ENCODE peak calls at places on chromosomes 3 and 15, in ten cellular contexts. D is lower lobe of right lung, I is tibial nerve, V is cardiac muscle cell, F is colonic mucosa, X is tibial artery, B is dorsolateral prefrontal cortex, L is PC-3, P is right atrium auricular region, A is heart left ventricle. O is an unnamed sample. For H3K27me3, the result is how much of the 10 kb centered on the place peaks cover.

GRCh38 chr3:140898340-140899180 is 43.1 kb upstream of the SLC25A36 start:
- DNase-seq in D (no peak), I (no peak), V (peak), F (peak), X (no peak), B (no peak), L (peak), P (no peak), A (no peak), O (peak)

GRCh38 chr3:40617084-40617483 is 92.3 kb downstream of the ZNF621 start:
- DNase-seq in D (no peak), I (no peak), V (no peak), F (no peak), X (no peak), B (no peak), L (no peak), P (no peak), A (no peak), O (no peak)

GRCh38 chr3:70261283-70261682 is 51.2 kb downstream of the MDFIC2 start:
- DNase-seq in D (no peak), I (no peak), V (no peak), F (no peak), X (no peak), B (no peak), L (peak), P (no peak), A (no peak), O (peak)

GRCh38 chr3:7204848-7205156 is 343.9 kb downstream of the GRM7 start:
- DNase-seq in D (no peak), I (no peak), V (no peak), F (no peak), X (no peak), B (no peak), L (no peak), P (no peak), A (no peak), O (no peak)

GRCh38 chr3:85360742-85361387 is 402.1 kb downstream of the CADM2 start:
- DNase-seq in D (no peak), I (no peak), V (peak), F (peak), X (no peak), B (peak), L (peak), P (no peak), A (no peak), O (peak)

GRCh38 chr3:24137958-24138875 is 193.1 kb downstream of the NR1D2 start:
- DNase-seq in D (no peak), I (no peak), V (peak), F (no peak), X (no peak), B (no peak), L (peak), P (no peak), A (no peak), O (peak)

GRCh38 chr15:79433610-79434009 is 1.5 kb downstream of the MINAR1 start:
- DNase-seq in D (no peak), I (no peak), V (no peak), F (no peak), X (no peak), B (no peak), L (no peak), P (no peak), A (no peak), O (no peak)

GRCh38 chr15:76060098-76060989 is 559 bp downstream of the TMEM266 start:
- DNase-seq in D (no peak), I (no peak), V (no peak), F (no peak), X (no peak), B (no peak), L (no peak), P (no peak), A (no peak), O (no peak)

GRCh38 chr15:60370105-60370803 is 27.5 kb downstream of the ANXA2 start:
- DNase-seq in D (no peak), I (no peak), V (no peak), F (no peak), X (no peak), B (no peak), L (peak), P (no peak), A (no peak), O (no peak)

GRCh38 chr3:118075873-118076272 is 958.8 kb downstream of the IGSF11 start:
- DNase-seq in D (no peak), I (no peak), V (no peak), F (no peak), X (no peak), B (no peak), L (no peak), P (no peak), A (no peak), O (no peak)

GRCh38 chr15:96595951-96596350 is 265.5 kb downstream of the NR2F2 start:
- DNase-seq in D (no peak), I (no peak), V (no peak), F (no peak), X (no peak), B (no peak), L (no peak), P (no peak), A (no peak), O (no peak)

GRCh38 chr15:66430627-66431026 is 43.9 kb downstream of the MAP2K1 start:
- DNase-seq in D (no peak), I (no peak), V (no peak), F (no peak), X (no peak), B (no peak), L (no peak), P (no peak), A (no peak), O (no peak)

GRCh38 chr3:120171134-120171863 is 77.1 kb upstream of the GSK3B start:
- DNase-seq in D (no peak), I (no peak), V (no peak), F (peak), X (no peak), B (no peak), L (no peak), P (no peak), A (no peak), O (no peak)

GRCh38 chr3:138265745-138266144 is 63.9 kb downstream of the NME9 start:
- DNase-seq in D (no peak), I (no peak), V (no peak), F (no peak), X (no peak), B (no peak), L (no peak), P (no peak), A (no peak), O (no peak)

GRCh38 chr15:74281147-74282133 is 45.3 kb downstream of the CCDC33 start:
- DNase-seq in D (no peak), I (no peak), V (no peak), F (no peak), X (no peak), B (no peak), L (no peak), P (no peak), A (no peak), O (no peak)
- H3K27me3 ChIP-seq in D (under half), I (under half), V (under half), F (under half), X (under half), B (under half), L (under half), P (under half), A (under half), O (under half)

GRCh38 chr3:14113964-14114667 is 10.6 kb downstream of the CHCHD4 start:
- DNase-seq in D (no peak), I (no peak), V (no peak), F (peak), X (no peak), B (no peak), L (peak), P (no peak), A (no peak), O (no peak)
- TF ChIP-seq CTCF in D (no peak), I (no peak), V (no peak), F (no peak), X (no peak), B (peak), L (peak), P (peak), A (no peak), O (peak)

DNA sequence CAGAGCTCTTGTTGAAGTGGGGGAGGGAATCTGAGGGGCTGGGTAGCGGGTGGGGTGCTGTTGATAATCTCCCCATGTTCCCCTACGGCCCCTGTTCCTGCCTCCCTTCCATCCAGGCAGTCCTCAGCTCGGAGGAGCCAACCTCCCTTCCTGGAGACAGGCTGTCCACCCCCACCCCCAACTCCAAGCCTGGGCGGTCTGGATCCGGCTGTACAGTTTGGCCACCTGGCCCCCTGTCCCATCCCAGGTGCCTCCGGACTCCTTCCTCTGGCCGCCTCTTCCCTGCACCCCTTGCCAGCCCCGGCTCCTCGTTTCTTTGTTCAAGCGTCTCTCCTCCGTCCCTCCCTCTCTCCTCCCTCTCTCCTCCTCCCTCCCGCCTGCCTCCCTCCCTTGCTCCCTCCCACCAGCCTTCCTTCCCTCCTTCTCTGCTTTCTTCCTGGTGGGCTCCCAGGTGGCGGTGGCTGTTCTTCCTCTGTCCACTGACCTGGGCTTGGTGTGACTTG is 1.9 kb downstream of the SEMA3F start:
- DNase-seq in D (no peak), I (no peak), V (no peak), F (peak), X (no peak), B (no peak), L (no peak), P (no peak), A (no peak), O (no peak)
- H3K4me3 ChIP-seq in D (peak), I (peak), V (peak), F (peak), X (peak), B (peak), L (peak), P (peak), A (peak), O (peak)

GRCh38 chr15:51750186-51750585 is 1.2 kb upstream of the TMOD2 start:
- DNase-seq in D (no peak), I (no peak), V (no peak), F (no peak), X (no peak), B (no peak), L (no peak), P (no peak), A (no peak), O (no peak)

GRCh38 chr15:51752918-51753317 is 1.5 kb downstream of the TMOD2 start:
- DNase-seq in D (no peak), I (no peak), V (no peak), F (no peak), X (no peak), B (no peak), L (no peak), P (no peak), A (no peak), O (no peak)

GRCh38 chr15:51749307-51749706 is 2.1 kb upstream of the TMOD2 start:
- DNase-seq in D (no peak), I (no peak), V (no peak), F (no peak), X (no peak), B (no peak), L (no peak), P (no peak), A (no peak), O (no peak)

GRCh38 chr15:51751687-51752683 is 588 bp downstream of the TMOD2 start:
- DNase-seq in D (peak), I (no peak), V (peak), F (peak), X (no peak), B (peak), L (peak), P (no peak), A (no peak), O (peak)

DNA sequence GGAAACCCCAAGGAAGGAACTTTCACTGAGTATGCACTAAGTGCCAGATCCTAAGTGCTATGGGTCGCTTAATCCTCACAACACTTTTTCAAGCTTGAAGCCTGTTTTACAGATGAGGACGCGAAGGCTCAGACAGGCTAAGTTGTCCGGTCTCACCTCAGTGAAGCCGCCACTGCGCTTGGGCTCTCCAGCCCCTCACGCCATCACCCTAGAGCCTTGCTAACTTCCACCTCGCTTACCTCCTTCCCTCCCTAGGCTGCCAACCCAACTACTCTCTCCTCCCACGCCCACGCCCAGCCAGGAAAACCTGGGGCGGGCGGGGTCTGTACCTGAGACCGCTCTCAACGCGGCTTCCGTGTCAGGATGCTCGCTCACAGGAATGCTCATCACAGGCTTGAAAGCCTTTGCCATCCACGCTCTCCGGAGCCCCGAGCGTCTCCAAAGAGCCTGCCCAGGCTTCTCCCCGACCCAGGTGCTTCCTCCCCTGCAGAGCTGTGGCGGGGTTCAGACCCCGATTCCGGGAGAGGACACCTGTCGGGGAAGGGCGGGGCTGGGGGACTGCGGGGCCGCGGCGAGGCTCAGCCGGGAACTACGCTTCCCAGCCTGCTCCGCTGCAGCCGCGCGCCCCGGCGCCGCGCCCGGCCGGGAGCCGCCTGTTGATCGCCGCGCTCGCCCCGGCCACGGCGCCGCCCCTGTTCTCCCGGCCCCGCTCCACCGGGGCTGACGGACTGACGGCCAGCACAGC is at the start of gene TMOD2:
- DNase-seq in D (peak), I (no peak), V (peak), F (peak), X (peak), B (peak), L (peak), P (no peak), A (peak), O (peak)
- H3K27me3 ChIP-seq in D (under half), I (under half), V (half or more), F (under half), X (under half), B (under half), L (under half), P (under half), A (under half), O (under half)

GRCh38 chr3:22704571-22705354 is 498.4 kb upstream of the UBE2E2 start:
- DNase-seq in D (no peak), I (no peak), V (no peak), F (no peak), X (no peak), B (no peak), L (no peak), P (no peak), A (no peak), O (no peak)
- TF ChIP-seq CTCF in D (no peak), I (no peak), V (no peak), F (no peak), X (no peak), B (no peak), L (peak), P (no peak), A (no peak), O (no peak)

DNA sequence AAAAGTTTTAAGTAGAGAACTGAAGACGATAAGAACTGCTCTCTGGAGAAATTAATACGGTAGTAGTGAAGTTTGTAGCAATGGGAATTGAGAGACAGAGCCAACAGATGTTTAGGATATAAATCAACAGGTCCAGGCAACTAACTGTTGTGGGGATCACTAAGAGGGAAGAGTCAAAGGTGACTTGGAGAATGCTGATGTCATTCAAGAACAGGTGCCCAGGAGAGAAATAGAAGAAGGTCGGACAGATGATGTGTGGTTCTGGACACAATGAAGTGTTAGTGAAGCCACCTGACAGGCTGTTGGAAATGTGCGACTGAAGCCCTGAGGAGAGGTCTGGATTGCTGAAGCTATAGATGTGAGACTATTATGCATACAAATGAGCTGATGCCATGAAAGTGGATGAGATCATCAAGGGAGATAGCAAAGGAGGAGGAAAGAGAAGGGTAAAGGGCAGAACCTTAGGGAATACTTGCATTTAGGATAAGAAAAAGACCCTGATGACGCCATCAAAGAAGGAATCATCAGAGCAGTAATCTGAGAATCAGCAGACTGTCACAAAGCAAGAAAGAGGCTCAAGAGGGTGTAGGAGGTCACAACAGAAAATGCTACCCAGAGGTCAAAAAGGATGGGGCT is 183.7 kb downstream of the FRMD5 start:
- DNase-seq in D (no peak), I (no peak), V (no peak), F (no peak), X (no peak), B (no peak), L (no peak), P (no peak), A (no peak), O (no peak)
- H3K4me3 ChIP-seq in D (no peak), I (no peak), V (no peak), F (no peak), X (no peak), B (no peak), L (no peak), P (no peak), A (no peak), O (no peak)

GRCh38 chr15:89404023-89404422 is 69.4 kb upstream of the POLG start:
- DNase-seq in D (no peak), I (no peak), V (no peak), F (no peak), X (no peak), B (no peak), L (no peak), P (no peak), A (no peak), O (no peak)

GRCh38 chr15:89400997-89401590 is 66.5 kb upstream of the POLG start:
- DNase-seq in D (no peak), I (no peak), V (no peak), F (no peak), X (no peak), B (no peak), L (no peak), P (no peak), A (no peak), O (no peak)

GRCh38 chr15:89400121-89400996 is 65.7 kb upstream of the POLG start:
- DNase-seq in D (no peak), I (no peak), V (no peak), F (no peak), X (no peak), B (no peak), L (no peak), P (no peak), A (no peak), O (no peak)

GRCh38 chr15:89401636-89402252 is 67.1 kb upstream of the POLG start:
- DNase-seq in D (no peak), I (no peak), V (no peak), F (no peak), X (no peak), B (no peak), L (peak), P (no peak), A (no peak), O (peak)

DNA sequence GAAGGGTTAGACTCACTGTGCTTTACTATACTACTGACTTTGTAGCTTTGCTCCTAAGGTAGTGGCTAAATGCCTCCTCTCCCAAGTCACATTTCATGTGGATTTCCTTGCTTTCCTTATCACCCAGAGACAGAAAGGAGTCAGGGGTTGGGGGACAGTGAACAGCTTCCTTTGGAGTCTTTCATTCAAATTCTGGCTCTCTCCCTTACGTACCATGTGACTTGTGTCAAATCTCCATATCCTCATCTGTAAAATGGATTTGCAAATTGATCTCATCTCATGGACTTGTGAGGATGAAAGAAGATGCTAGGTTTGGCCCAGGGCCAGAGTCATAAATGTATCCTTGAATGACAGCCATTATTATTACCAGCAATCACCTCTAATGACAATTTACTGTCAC is 67.8 kb upstream of the POLG start:
- DNase-seq in D (no peak), I (no peak), V (no peak), F (no peak), X (no peak), B (no peak), L (no peak), P (no peak), A (no peak), O (no peak)
- H3K27me3 ChIP-seq in D (half or more), I (half or more), V (half or more), F (half or more), X (under half), B (under half), L (under half), P (half or more), A (half or more), O (half or more)

GRCh38 chr3:151067158-151067557 is 18.3 kb upstream of the MED12L start:
- DNase-seq in D (no peak), I (no peak), V (no peak), F (no peak), X (no peak), B (no peak), L (peak), P (no peak), A (no peak), O (peak)
- TF ChIP-seq CTCF in D (no peak), I (no peak), V (peak), F (no peak), X (no peak), B (no peak), L (peak), P (no peak), A (no peak), O (no peak)